ENCODE peak calls at places on chromosome 3, in ten cellular contexts. One of them, this sample, is unnamed.

GRCh38 chr3:81968628-81969027 is 207.2 kb upstream of the GBE1 start:
- DNase-seq in stomach: no peak
- DNase-seq in HepG2: no peak
- DNase-seq in GM23338: peak
- DNase-seq in transverse colon: no peak
- DNase-seq in esophagus muscularis mucosa: no peak
- DNase-seq in breast epithelium: no peak
- DNase-seq in spleen: no peak
- DNase-seq in GM12878: no peak
- DNase-seq in sigmoid colon: no peak
- DNase-seq in this sample: no peak

GRCh38 chr3:117059054-117059989 is 349.7 kb downstream of the TUSC7 start:
- DNase-seq in stomach: no peak
- DNase-seq in HepG2: peak
- DNase-seq in GM23338: peak
- DNase-seq in transverse colon: no peak
- DNase-seq in esophagus muscularis mucosa: no peak
- DNase-seq in breast epithelium: no peak
- DNase-seq in spleen: no peak
- DNase-seq in GM12878: no peak
- DNase-seq in sigmoid colon: no peak
- DNase-seq in this sample: peak

GRCh38 chr3:160806686-160807085 is 50.7 kb downstream of the PPM1L start:
- DNase-seq in stomach: no peak
- DNase-seq in HepG2: no peak
- DNase-seq in GM23338: no peak
- DNase-seq in transverse colon: no peak
- DNase-seq in esophagus muscularis mucosa: no peak
- DNase-seq in breast epithelium: no peak
- DNase-seq in spleen: no peak
- DNase-seq in GM12878: no peak
- DNase-seq in sigmoid colon: no peak
- DNase-seq in this sample: no peak

GRCh38 chr3:187844708-187845107 is 99.4 kb upstream of the BCL6 start:
- DNase-seq in stomach: no peak
- DNase-seq in HepG2: no peak
- DNase-seq in GM23338: no peak
- DNase-seq in transverse colon: no peak
- DNase-seq in esophagus muscularis mucosa: peak
- DNase-seq in breast epithelium: no peak
- DNase-seq in spleen: no peak
- DNase-seq in GM12878: no peak
- DNase-seq in sigmoid colon: no peak
- DNase-seq in this sample: no peak

GRCh38 chr3:185062221-185062620 is 90.6 kb downstream of the C3orf70 start:
- DNase-seq in stomach: no peak
- DNase-seq in HepG2: no peak
- DNase-seq in GM23338: no peak
- DNase-seq in transverse colon: no peak
- DNase-seq in esophagus muscularis mucosa: no peak
- DNase-seq in breast epithelium: no peak
- DNase-seq in spleen: no peak
- DNase-seq in GM12878: no peak
- DNase-seq in sigmoid colon: no peak
- DNase-seq in this sample: no peak

GRCh38 chr3:111070772-111071256 is 802 bp upstream of the NECTIN3 start:
- DNase-seq in stomach: no peak
- DNase-seq in HepG2: peak
- DNase-seq in GM23338: peak
- DNase-seq in transverse colon: no peak
- DNase-seq in esophagus muscularis mucosa: no peak
- DNase-seq in breast epithelium: peak
- DNase-seq in spleen: no peak
- DNase-seq in GM12878: no peak
- DNase-seq in sigmoid colon: no peak
- DNase-seq in this sample: no peak

GRCh38 chr3:31828007-31828406 is 153.1 kb downstream of the OSBPL10 start:
- DNase-seq in stomach: no peak
- DNase-seq in HepG2: no peak
- DNase-seq in GM23338: no peak
- DNase-seq in transverse colon: no peak
- DNase-seq in esophagus muscularis mucosa: no peak
- DNase-seq in breast epithelium: no peak
- DNase-seq in spleen: no peak
- DNase-seq in GM12878: no peak
- DNase-seq in sigmoid colon: no peak
- DNase-seq in this sample: no peak

GRCh38 chr3:49553320-49553689 is 972 bp upstream of the BSN start:
- DNase-seq in stomach: no peak
- DNase-seq in HepG2: no peak
- DNase-seq in GM23338: no peak
- DNase-seq in transverse colon: no peak
- DNase-seq in esophagus muscularis mucosa: no peak
- DNase-seq in breast epithelium: no peak
- DNase-seq in spleen: no peak
- DNase-seq in GM12878: no peak
- DNase-seq in sigmoid colon: no peak
- DNase-seq in this sample: no peak

GRCh38 chr3:12484983-12485327 is 675 bp downstream of the TSEN2 start:
- DNase-seq in stomach: no peak
- DNase-seq in HepG2: peak
- DNase-seq in GM23338: peak
- DNase-seq in transverse colon: no peak
- DNase-seq in esophagus muscularis mucosa: no peak
- DNase-seq in breast epithelium: no peak
- DNase-seq in spleen: no peak
- DNase-seq in GM12878: no peak
- DNase-seq in sigmoid colon: no peak
- DNase-seq in this sample: no peak

GRCh38 chr3:129485681-129486056 is 42.8 kb upstream of the RHO start:
- DNase-seq in stomach: peak
- DNase-seq in HepG2: no peak
- DNase-seq in GM23338: no peak
- DNase-seq in transverse colon: peak
- DNase-seq in esophagus muscularis mucosa: peak
- DNase-seq in breast epithelium: peak
- DNase-seq in spleen: peak
- DNase-seq in GM12878: no peak
- DNase-seq in sigmoid colon: peak
- DNase-seq in this sample: no peak

GRCh38 chr3:55305714-55306485 is 181.2 kb downstream of the WNT5A start:
- DNase-seq in stomach: no peak
- DNase-seq in HepG2: no peak
- DNase-seq in GM23338: no peak
- DNase-seq in transverse colon: no peak
- DNase-seq in esophagus muscularis mucosa: no peak
- DNase-seq in breast epithelium: no peak
- DNase-seq in spleen: no peak
- DNase-seq in GM12878: no peak
- DNase-seq in sigmoid colon: no peak
- DNase-seq in this sample: no peak

GRCh38 chr3:55481918-55482495 is 5.1 kb downstream of the WNT5A start:
- DNase-seq in stomach: no peak
- DNase-seq in HepG2: no peak
- DNase-seq in GM23338: peak
- DNase-seq in transverse colon: no peak
- DNase-seq in esophagus muscularis mucosa: no peak
- DNase-seq in breast epithelium: no peak
- DNase-seq in spleen: no peak
- DNase-seq in GM12878: no peak
- DNase-seq in sigmoid colon: no peak
- DNase-seq in this sample: no peak

GRCh38 chr3:181738551-181738950 is 26.8 kb downstream of the SOX2 start:
- DNase-seq in stomach: no peak
- DNase-seq in HepG2: no peak
- DNase-seq in GM23338: no peak
- DNase-seq in transverse colon: no peak
- DNase-seq in esophagus muscularis mucosa: peak
- DNase-seq in breast epithelium: no peak
- DNase-seq in spleen: no peak
- DNase-seq in GM12878: no peak
- DNase-seq in sigmoid colon: no peak
- DNase-seq in this sample: no peak

GRCh38 chr3:181741428-181741827 is 29.7 kb downstream of the SOX2 start:
- DNase-seq in stomach: no peak
- DNase-seq in HepG2: no peak
- DNase-seq in GM23338: no peak
- DNase-seq in transverse colon: no peak
- DNase-seq in esophagus muscularis mucosa: no peak
- DNase-seq in breast epithelium: no peak
- DNase-seq in spleen: no peak
- DNase-seq in GM12878: no peak
- DNase-seq in sigmoid colon: no peak
- DNase-seq in this sample: no peak

GRCh38 chr3:181735921-181736320 is 24.2 kb downstream of the SOX2 start:
- DNase-seq in stomach: no peak
- DNase-seq in HepG2: no peak
- DNase-seq in GM23338: no peak
- DNase-seq in transverse colon: no peak
- DNase-seq in esophagus muscularis mucosa: no peak
- DNase-seq in breast epithelium: no peak
- DNase-seq in spleen: no peak
- DNase-seq in GM12878: no peak
- DNase-seq in sigmoid colon: no peak
- DNase-seq in this sample: no peak

DNA sequence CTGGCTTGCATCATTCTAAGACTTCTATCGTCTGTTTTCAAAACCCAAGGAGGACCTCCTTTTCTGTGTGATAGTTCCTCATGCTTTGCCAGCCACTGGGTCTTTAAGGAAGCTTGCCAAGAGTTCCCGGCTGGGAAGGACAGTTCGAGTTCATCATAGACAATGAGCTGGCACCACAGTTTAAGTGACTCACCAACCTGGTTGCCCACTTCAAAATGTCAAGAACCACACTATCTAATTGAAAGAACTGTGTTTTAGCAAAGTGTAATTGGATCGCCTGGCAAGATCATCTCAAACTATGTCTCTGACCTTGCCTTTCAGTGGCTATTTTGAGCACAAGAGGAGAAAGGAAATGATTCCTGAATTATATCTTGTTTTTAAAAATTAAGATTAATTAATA is 27.9 kb downstream of the SOX2 start:
- DNase-seq in stomach: no peak
- DNase-seq in HepG2: no peak
- DNase-seq in GM23338: no peak
- DNase-seq in transverse colon: no peak
- DNase-seq in esophagus muscularis mucosa: peak
- DNase-seq in breast epithelium: no peak
- DNase-seq in spleen: no peak
- DNase-seq in GM12878: no peak
- DNase-seq in sigmoid colon: no peak
- DNase-seq in this sample: no peak
- H3K27ac ChIP-seq in stomach: no peak
- H3K27ac ChIP-seq in HepG2: no peak
- H3K27ac ChIP-seq in GM23338: no peak
- H3K27ac ChIP-seq in transverse colon: no peak
- H3K27ac ChIP-seq in esophagus muscularis mucosa: no peak
- H3K27ac ChIP-seq in breast epithelium: no peak
- H3K27ac ChIP-seq in spleen: no peak
- H3K27ac ChIP-seq in GM12878: no peak
- H3K27ac ChIP-seq in sigmoid colon: no peak
- H3K27ac ChIP-seq in this sample: no peak

GRCh38 chr3:120338517-120338916 is 10.6 kb downstream of the LRRC58 start:
- DNase-seq in stomach: no peak
- DNase-seq in HepG2: no peak
- DNase-seq in GM23338: no peak
- DNase-seq in transverse colon: no peak
- DNase-seq in esophagus muscularis mucosa: no peak
- DNase-seq in breast epithelium: no peak
- DNase-seq in spleen: no peak
- DNase-seq in GM12878: no peak
- DNase-seq in sigmoid colon: no peak
- DNase-seq in this sample: no peak
- TF ChIP-seq POLR2AphosphoS5 in stomach: no peak
- TF ChIP-seq POLR2AphosphoS5 in HepG2: no peak
- TF ChIP-seq POLR2AphosphoS5 in GM23338: no peak
- TF ChIP-seq POLR2AphosphoS5 in transverse colon: no peak
- TF ChIP-seq POLR2AphosphoS5 in esophagus muscularis mucosa: no peak
- TF ChIP-seq POLR2AphosphoS5 in breast epithelium: no peak
- TF ChIP-seq POLR2AphosphoS5 in spleen: no peak
- TF ChIP-seq POLR2AphosphoS5 in GM12878: no peak
- TF ChIP-seq POLR2AphosphoS5 in sigmoid colon: no peak
- TF ChIP-seq POLR2AphosphoS5 in this sample: no peak

GRCh38 chr3:39334205-39334604 is 4.7 kb downstream of the CCR8 start:
- DNase-seq in stomach: no peak
- DNase-seq in HepG2: no peak
- DNase-seq in GM23338: no peak
- DNase-seq in transverse colon: no peak
- DNase-seq in esophagus muscularis mucosa: no peak
- DNase-seq in breast epithelium: no peak
- DNase-seq in spleen: no peak
- DNase-seq in GM12878: no peak
- DNase-seq in sigmoid colon: no peak
- DNase-seq in this sample: no peak
- H3K27ac ChIP-seq in stomach: no peak
- H3K27ac ChIP-seq in HepG2: no peak
- H3K27ac ChIP-seq in GM23338: no peak
- H3K27ac ChIP-seq in transverse colon: no peak
- H3K27ac ChIP-seq in esophagus muscularis mucosa: no peak
- H3K27ac ChIP-seq in breast epithelium: no peak
- H3K27ac ChIP-seq in spleen: no peak
- H3K27ac ChIP-seq in GM12878: no peak
- H3K27ac ChIP-seq in sigmoid colon: no peak
- H3K27ac ChIP-seq in this sample: no peak

GRCh38 chr3:179266701-179267211 is 15.8 kb upstream of the KCNMB3 start:
- DNase-seq in stomach: no peak
- DNase-seq in HepG2: no peak
- DNase-seq in GM23338: no peak
- DNase-seq in transverse colon: no peak
- DNase-seq in esophagus muscularis mucosa: peak
- DNase-seq in breast epithelium: no peak
- DNase-seq in spleen: peak
- DNase-seq in GM12878: no peak
- DNase-seq in sigmoid colon: no peak
- DNase-seq in this sample: no peak

GRCh38 chr3:179264456-179264855 is 13.5 kb upstream of the KCNMB3 start:
- DNase-seq in stomach: no peak
- DNase-seq in HepG2: no peak
- DNase-seq in GM23338: no peak
- DNase-seq in transverse colon: no peak
- DNase-seq in esophagus muscularis mucosa: peak
- DNase-seq in breast epithelium: no peak
- DNase-seq in spleen: no peak
- DNase-seq in GM12878: no peak
- DNase-seq in sigmoid colon: no peak
- DNase-seq in this sample: no peak

GRCh38 chr3:179268400-179269051 is 17.6 kb upstream of the KCNMB3 start:
- DNase-seq in stomach: no peak
- DNase-seq in HepG2: no peak
- DNase-seq in GM23338: no peak
- DNase-seq in transverse colon: no peak
- DNase-seq in esophagus muscularis mucosa: no peak
- DNase-seq in breast epithelium: no peak
- DNase-seq in spleen: no peak
- DNase-seq in GM12878: no peak
- DNase-seq in sigmoid colon: no peak
- DNase-seq in this sample: no peak

GRCh38 chr3:179265092-179265491 is 14.2 kb upstream of the KCNMB3 start:
- DNase-seq in stomach: no peak
- DNase-seq in HepG2: no peak
- DNase-seq in GM23338: no peak
- DNase-seq in transverse colon: no peak
- DNase-seq in esophagus muscularis mucosa: no peak
- DNase-seq in breast epithelium: no peak
- DNase-seq in spleen: no peak
- DNase-seq in GM12878: no peak
- DNase-seq in sigmoid colon: no peak
- DNase-seq in this sample: no peak

GRCh38 chr3:179265875-179266274 is 15.0 kb upstream of the KCNMB3 start:
- DNase-seq in stomach: no peak
- DNase-seq in HepG2: no peak
- DNase-seq in GM23338: no peak
- DNase-seq in transverse colon: no peak
- DNase-seq in esophagus muscularis mucosa: peak
- DNase-seq in breast epithelium: no peak
- DNase-seq in spleen: no peak
- DNase-seq in GM12878: no peak
- DNase-seq in sigmoid colon: no peak
- DNase-seq in this sample: no peak
- TF ChIP-seq POLR2AphosphoS5 in stomach: no peak
- TF ChIP-seq POLR2AphosphoS5 in HepG2: no peak
- TF ChIP-seq POLR2AphosphoS5 in GM23338: no peak
- TF ChIP-seq POLR2AphosphoS5 in transverse colon: no peak
- TF ChIP-seq POLR2AphosphoS5 in esophagus muscularis mucosa: no peak
- TF ChIP-seq POLR2AphosphoS5 in breast epithelium: no peak
- TF ChIP-seq POLR2AphosphoS5 in spleen: no peak
- TF ChIP-seq POLR2AphosphoS5 in GM12878: no peak
- TF ChIP-seq POLR2AphosphoS5 in sigmoid colon: no peak
- TF ChIP-seq POLR2AphosphoS5 in this sample: no peak